ENCODE peak calls at places on chromosomes 6 and 20, in five cellular contexts. I, N, V, P and A are unnamed samples. For H3K4me1, the result is how much of the 10 kb centered on the place peaks cover.

GRCh38 chr20:24134284-24134683 is 145.7 kb upstream of the GGTLC1 start:
- DNase-seq in I (no peak), N (no peak), V (no peak), P (peak), A (no peak)

GRCh38 chr20:59748555-59749292 is 144.4 kb downstream of the PHACTR3 start:
- DNase-seq in I (no peak), N (peak), V (no peak), P (no peak), A (peak)

GRCh38 chr6:118704911-118705310 is 53.5 kb upstream of the CEP85L start:
- DNase-seq in I (no peak), N (no peak), V (no peak), P (peak), A (no peak)

GRCh38 chr6:113854531-113855499 is 2.3 kb upstream of the MARCKS start:
- DNase-seq in I (no peak), N (peak), V (peak), P (peak), A (peak)

GRCh38 chr6:42572523-42572922 is 8.7 kb downstream of the UBR2 start:
- DNase-seq in I (peak), N (no peak), V (peak), P (no peak), A (no peak)

GRCh38 chr20:42193119-42193518 is 574.9 kb upstream of the CHD6 start:
- DNase-seq in I (no peak), N (no peak), V (no peak), P (no peak), A (no peak)

GRCh38 chr6:137136065-137136464 is 37.4 kb downstream of the IL22RA2 start:
- DNase-seq in I (no peak), N (no peak), V (no peak), P (no peak), A (no peak)

GRCh38 chr6:137494967-137495595 is 887 bp upstream of the OLIG3 start:
- DNase-seq in I (no peak), N (no peak), V (no peak), P (peak), A (no peak)

GRCh38 chr20:62429455-62430310 is 2.3 kb upstream of the RBBP8NL start:
- DNase-seq in I (no peak), N (no peak), V (no peak), P (no peak), A (no peak)

GRCh38 chr20:12699374-12700228 is 309.2 kb upstream of the SPTLC3 start:
- DNase-seq in I (no peak), N (no peak), V (no peak), P (no peak), A (no peak)

GRCh38 chr20:20839771-20840170 is 127.3 kb upstream of the RALGAPA2 start:
- DNase-seq in I (no peak), N (no peak), V (no peak), P (no peak), A (no peak)

GRCh38 chr20:14127831-14128230 is 132.5 kb downstream of the MACROD2 start:
- DNase-seq in I (no peak), N (no peak), V (no peak), P (no peak), A (no peak)

GRCh38 chr20:2217857-2218529 is 77.8 kb upstream of the TGM3 start:
- DNase-seq in I (no peak), N (peak), V (no peak), P (no peak), A (peak)

GRCh38 chr20:5621305-5621704 is 128.9 kb upstream of the SHLD1 start:
- DNase-seq in I (no peak), N (no peak), V (peak), P (no peak), A (peak)

GRCh38 chr6:127384007-127384406 is 40.6 kb upstream of the ECHDC1 start:
- DNase-seq in I (no peak), N (no peak), V (no peak), P (no peak), A (no peak)

GRCh38 chr20:63758152-63758551 is 18.6 kb downstream of the SLC2A4RG start:
- DNase-seq in I (no peak), N (no peak), V (no peak), P (no peak), A (no peak)

DNA sequence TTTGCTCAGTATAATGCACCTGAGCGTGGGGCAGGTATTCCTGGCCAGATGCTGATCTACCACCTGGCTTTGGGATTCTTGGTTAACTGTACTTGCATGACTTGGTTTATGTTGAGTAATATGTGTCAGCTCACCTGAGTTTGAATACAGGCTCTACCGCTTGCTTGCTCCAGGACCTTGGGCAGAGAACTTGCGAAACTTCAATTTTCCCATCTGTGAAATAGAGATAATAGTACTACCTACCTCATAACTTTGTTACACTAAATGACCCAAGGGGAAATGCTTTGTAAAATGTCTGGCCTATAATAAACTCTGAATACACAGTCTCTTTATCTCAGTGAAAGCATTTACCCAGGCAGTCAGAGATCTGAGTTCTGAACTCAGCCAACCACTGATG is 51.8 kb downstream of the SCAND1 start:
- DNase-seq in I (no peak), N (no peak), V (no peak), P (no peak), A (no peak)
- H3K4me3 ChIP-seq in I (no peak), N (no peak), V (no peak), P (no peak), A (no peak)

GRCh38 chr6:111590209-111590955 is 15.3 kb downstream of the TRAF3IP2 start:
- DNase-seq in I (no peak), N (no peak), V (no peak), P (no peak), A (no peak)

GRCh38 chr6:111591901-111592461 is 13.7 kb downstream of the TRAF3IP2 start:
- DNase-seq in I (no peak), N (no peak), V (no peak), P (no peak), A (no peak)

GRCh38 chr6:111588366-111588765 is 17.3 kb downstream of the TRAF3IP2 start:
- DNase-seq in I (no peak), N (no peak), V (no peak), P (no peak), A (no peak)

GRCh38 chr6:111591370-111591900 is 14.2 kb downstream of the TRAF3IP2 start:
- DNase-seq in I (no peak), N (peak), V (peak), P (no peak), A (peak)

GRCh38 chr6:111589366-111589765 is 16.3 kb downstream of the TRAF3IP2 start:
- DNase-seq in I (no peak), N (no peak), V (peak), P (no peak), A (peak)
- H3K4me1 ChIP-seq in I (under half), N (under half), V (under half), P (under half), A (under half)

DNA sequence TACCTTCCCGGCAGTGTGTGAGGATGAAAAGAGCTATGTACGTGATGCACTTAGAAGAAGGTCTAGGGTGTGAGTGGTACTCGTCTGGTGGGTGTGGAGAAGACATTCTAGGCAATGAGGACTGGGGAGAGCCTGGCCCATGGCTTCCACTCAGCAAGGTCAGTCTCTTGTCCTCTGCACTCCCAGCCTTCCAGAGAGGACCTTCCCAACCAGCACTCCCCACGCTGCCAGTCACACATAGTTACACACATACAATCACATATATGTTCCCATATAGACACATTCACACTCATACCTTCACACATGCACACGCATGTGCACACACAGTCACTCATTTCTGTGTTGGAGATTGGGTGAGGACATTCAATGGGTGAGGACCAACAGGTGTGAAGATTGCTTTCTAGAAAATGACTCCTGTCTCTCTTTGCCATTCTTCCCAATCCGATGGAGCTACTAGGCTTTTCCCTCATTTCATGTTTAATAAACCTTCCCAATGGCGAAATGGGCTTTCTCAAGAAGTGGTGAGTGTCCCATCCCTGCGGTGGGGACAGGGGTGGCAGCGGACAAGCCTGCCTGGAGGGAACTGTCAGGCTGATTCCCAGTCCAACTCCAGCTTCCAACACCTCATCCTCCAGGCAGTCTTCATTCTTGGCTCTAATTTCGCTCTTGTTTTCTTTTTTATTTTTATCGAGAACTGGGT is 30.4 kb downstream of the SRSF3 start:
- DNase-seq in I (no peak), N (peak), V (no peak), P (no peak), A (peak)
- H3K4me3 ChIP-seq in I (no peak), N (no peak), V (no peak), P (no peak), A (no peak)

GRCh38 chr6:224350-224749 is 67.9 kb upstream of the DUSP22 start:
- DNase-seq in I (no peak), N (no peak), V (no peak), P (no peak), A (no peak)
- H3K4me1 ChIP-seq in I (under half), N (under half), V (under half), P (under half), A (under half)

GRCh38 chr6:116828983-116829382 is at the start of gene GPRC6A:
- DNase-seq in I (no peak), N (no peak), V (no peak), P (peak), A (no peak)
- H3K4me3 ChIP-seq in I (no peak), N (no peak), V (no peak), P (peak), A (no peak)